ENCODE peak calls at places on chromosomes 6 and 20, in seven cellular contexts. One of them, this sample, is unnamed.

GRCh38 chr6:39686980-39687379 is 38.2 kb downstream of the KIF6 start:
- DNase-seq in mesothelial cell of epicardium: no peak
- DNase-seq in naive thymus-derived CD8-positive, alpha-beta T cell: no peak
- DNase-seq in stomach: no peak
- DNase-seq in stimulated activated CD4-positive, alpha-beta T cell treated with anti-CD3 and anti-CD28 coated beads, Interleukin-4, amount 100 ng/mL, for 48 hours: no peak
- DNase-seq in effector memory CD8-positive, alpha-beta T cell: no peak
- DNase-seq in nucleus accumbens: no peak
- DNase-seq in this sample: no peak

GRCh38 chr6:120410586-120410985 is 923.7 kb downstream of the TBC1D32 start:
- DNase-seq in mesothelial cell of epicardium: no peak
- DNase-seq in naive thymus-derived CD8-positive, alpha-beta T cell: no peak
- DNase-seq in stomach: no peak
- DNase-seq in stimulated activated CD4-positive, alpha-beta T cell treated with anti-CD3 and anti-CD28 coated beads, Interleukin-4, amount 100 ng/mL, for 48 hours: no peak
- DNase-seq in effector memory CD8-positive, alpha-beta T cell: no peak
- DNase-seq in nucleus accumbens: no peak
- DNase-seq in this sample: no peak

GRCh38 chr20:21548390-21549035 is 34.6 kb upstream of the NKX2-2 start:
- DNase-seq in mesothelial cell of epicardium: no peak
- DNase-seq in naive thymus-derived CD8-positive, alpha-beta T cell: peak
- DNase-seq in stomach: no peak
- DNase-seq in stimulated activated CD4-positive, alpha-beta T cell treated with anti-CD3 and anti-CD28 coated beads, Interleukin-4, amount 100 ng/mL, for 48 hours: no peak
- DNase-seq in effector memory CD8-positive, alpha-beta T cell: no peak
- DNase-seq in nucleus accumbens: no peak
- DNase-seq in this sample: no peak

GRCh38 chr6:142387997-142388815 is 86.4 kb downstream of the ADGRG6 start:
- DNase-seq in mesothelial cell of epicardium: no peak
- DNase-seq in naive thymus-derived CD8-positive, alpha-beta T cell: no peak
- DNase-seq in stomach: no peak
- DNase-seq in stimulated activated CD4-positive, alpha-beta T cell treated with anti-CD3 and anti-CD28 coated beads, Interleukin-4, amount 100 ng/mL, for 48 hours: no peak
- DNase-seq in effector memory CD8-positive, alpha-beta T cell: no peak
- DNase-seq in nucleus accumbens: no peak
- DNase-seq in this sample: no peak

GRCh38 chr6:35085359-35086281 is 55.5 kb downstream of the TCP11 start:
- DNase-seq in mesothelial cell of epicardium: no peak
- DNase-seq in naive thymus-derived CD8-positive, alpha-beta T cell: no peak
- DNase-seq in stomach: no peak
- DNase-seq in stimulated activated CD4-positive, alpha-beta T cell treated with anti-CD3 and anti-CD28 coated beads, Interleukin-4, amount 100 ng/mL, for 48 hours: no peak
- DNase-seq in effector memory CD8-positive, alpha-beta T cell: no peak
- DNase-seq in nucleus accumbens: no peak
- DNase-seq in this sample: no peak

GRCh38 chr6:42388046-42388445 is 63.7 kb downstream of the TRERF1 start:
- DNase-seq in mesothelial cell of epicardium: no peak
- DNase-seq in naive thymus-derived CD8-positive, alpha-beta T cell: no peak
- DNase-seq in stomach: no peak
- DNase-seq in stimulated activated CD4-positive, alpha-beta T cell treated with anti-CD3 and anti-CD28 coated beads, Interleukin-4, amount 100 ng/mL, for 48 hours: no peak
- DNase-seq in effector memory CD8-positive, alpha-beta T cell: no peak
- DNase-seq in nucleus accumbens: no peak
- DNase-seq in this sample: no peak

GRCh38 chr6:39321761-39322160 is 741 bp downstream of the KCNK16 start:
- DNase-seq in mesothelial cell of epicardium: no peak
- DNase-seq in naive thymus-derived CD8-positive, alpha-beta T cell: no peak
- DNase-seq in stomach: no peak
- DNase-seq in stimulated activated CD4-positive, alpha-beta T cell treated with anti-CD3 and anti-CD28 coated beads, Interleukin-4, amount 100 ng/mL, for 48 hours: no peak
- DNase-seq in effector memory CD8-positive, alpha-beta T cell: no peak
- DNase-seq in nucleus accumbens: no peak
- DNase-seq in this sample: no peak

GRCh38 chr20:35085477-35086225 is 7.0 kb downstream of the TRPC4AP start:
- DNase-seq in mesothelial cell of epicardium: no peak
- DNase-seq in naive thymus-derived CD8-positive, alpha-beta T cell: no peak
- DNase-seq in stomach: no peak
- DNase-seq in stimulated activated CD4-positive, alpha-beta T cell treated with anti-CD3 and anti-CD28 coated beads, Interleukin-4, amount 100 ng/mL, for 48 hours: no peak
- DNase-seq in effector memory CD8-positive, alpha-beta T cell: no peak
- DNase-seq in nucleus accumbens: no peak
- DNase-seq in this sample: no peak

GRCh38 chr6:5525209-5525608 is 263.9 kb downstream of the FARS2 start:
- DNase-seq in mesothelial cell of epicardium: no peak
- DNase-seq in naive thymus-derived CD8-positive, alpha-beta T cell: no peak
- DNase-seq in stomach: no peak
- DNase-seq in stimulated activated CD4-positive, alpha-beta T cell treated with anti-CD3 and anti-CD28 coated beads, Interleukin-4, amount 100 ng/mL, for 48 hours: no peak
- DNase-seq in effector memory CD8-positive, alpha-beta T cell: no peak
- DNase-seq in nucleus accumbens: no peak
- DNase-seq in this sample: no peak

GRCh38 chr6:127547215-127547614 is 28.1 kb upstream of the MTCL3 start:
- DNase-seq in mesothelial cell of epicardium: no peak
- DNase-seq in naive thymus-derived CD8-positive, alpha-beta T cell: no peak
- DNase-seq in stomach: no peak
- DNase-seq in stimulated activated CD4-positive, alpha-beta T cell treated with anti-CD3 and anti-CD28 coated beads, Interleukin-4, amount 100 ng/mL, for 48 hours: no peak
- DNase-seq in effector memory CD8-positive, alpha-beta T cell: no peak
- DNase-seq in nucleus accumbens: no peak
- DNase-seq in this sample: no peak

GRCh38 chr6:2560903-2561698 is 189.6 kb downstream of the MYLK4 start:
- DNase-seq in mesothelial cell of epicardium: no peak
- DNase-seq in naive thymus-derived CD8-positive, alpha-beta T cell: no peak
- DNase-seq in stomach: no peak
- DNase-seq in stimulated activated CD4-positive, alpha-beta T cell treated with anti-CD3 and anti-CD28 coated beads, Interleukin-4, amount 100 ng/mL, for 48 hours: no peak
- DNase-seq in effector memory CD8-positive, alpha-beta T cell: no peak
- DNase-seq in nucleus accumbens: no peak
- DNase-seq in this sample: no peak

GRCh38 chr20:53322651-53323050 is 271.0 kb downstream of the ZNF217 start:
- DNase-seq in mesothelial cell of epicardium: no peak
- DNase-seq in naive thymus-derived CD8-positive, alpha-beta T cell: no peak
- DNase-seq in stomach: no peak
- DNase-seq in stimulated activated CD4-positive, alpha-beta T cell treated with anti-CD3 and anti-CD28 coated beads, Interleukin-4, amount 100 ng/mL, for 48 hours: peak
- DNase-seq in effector memory CD8-positive, alpha-beta T cell: no peak
- DNase-seq in nucleus accumbens: no peak
- DNase-seq in this sample: no peak

GRCh38 chr20:35302421-35303335 is 10.5 kb upstream of the FAM83C start:
- DNase-seq in mesothelial cell of epicardium: no peak
- DNase-seq in naive thymus-derived CD8-positive, alpha-beta T cell: no peak
- DNase-seq in stomach: no peak
- DNase-seq in stimulated activated CD4-positive, alpha-beta T cell treated with anti-CD3 and anti-CD28 coated beads, Interleukin-4, amount 100 ng/mL, for 48 hours: no peak
- DNase-seq in effector memory CD8-positive, alpha-beta T cell: no peak
- DNase-seq in nucleus accumbens: no peak
- DNase-seq in this sample: no peak

GRCh38 chr6:1187293-1188131 is 124.4 kb upstream of the FOXQ1 start:
- DNase-seq in mesothelial cell of epicardium: no peak
- DNase-seq in naive thymus-derived CD8-positive, alpha-beta T cell: no peak
- DNase-seq in stomach: no peak
- DNase-seq in stimulated activated CD4-positive, alpha-beta T cell treated with anti-CD3 and anti-CD28 coated beads, Interleukin-4, amount 100 ng/mL, for 48 hours: no peak
- DNase-seq in effector memory CD8-positive, alpha-beta T cell: no peak
- DNase-seq in nucleus accumbens: no peak
- DNase-seq in this sample: no peak

GRCh38 chr6:33958208-33958862 is 154.5 kb upstream of the MLN start:
- DNase-seq in mesothelial cell of epicardium: no peak
- DNase-seq in naive thymus-derived CD8-positive, alpha-beta T cell: no peak
- DNase-seq in stomach: no peak
- DNase-seq in stimulated activated CD4-positive, alpha-beta T cell treated with anti-CD3 and anti-CD28 coated beads, Interleukin-4, amount 100 ng/mL, for 48 hours: no peak
- DNase-seq in effector memory CD8-positive, alpha-beta T cell: no peak
- DNase-seq in nucleus accumbens: no peak
- DNase-seq in this sample: no peak

GRCh38 chr20:33827629-33828325 is 16.6 kb downstream of the CHMP4B start:
- DNase-seq in mesothelial cell of epicardium: no peak
- DNase-seq in naive thymus-derived CD8-positive, alpha-beta T cell: no peak
- DNase-seq in stomach: no peak
- DNase-seq in stimulated activated CD4-positive, alpha-beta T cell treated with anti-CD3 and anti-CD28 coated beads, Interleukin-4, amount 100 ng/mL, for 48 hours: no peak
- DNase-seq in effector memory CD8-positive, alpha-beta T cell: no peak
- DNase-seq in nucleus accumbens: no peak
- DNase-seq in this sample: no peak

GRCh38 chr6:98827295-98828159 is 6.8 kb upstream of the POU3F2 start:
- DNase-seq in mesothelial cell of epicardium: no peak
- DNase-seq in naive thymus-derived CD8-positive, alpha-beta T cell: no peak
- DNase-seq in stomach: no peak
- DNase-seq in stimulated activated CD4-positive, alpha-beta T cell treated with anti-CD3 and anti-CD28 coated beads, Interleukin-4, amount 100 ng/mL, for 48 hours: no peak
- DNase-seq in effector memory CD8-positive, alpha-beta T cell: no peak
- DNase-seq in nucleus accumbens: no peak
- DNase-seq in this sample: no peak

GRCh38 chr6:8707956-8708772 is 272.8 kb upstream of the SLC35B3 start:
- DNase-seq in mesothelial cell of epicardium: no peak
- DNase-seq in naive thymus-derived CD8-positive, alpha-beta T cell: no peak
- DNase-seq in stomach: peak
- DNase-seq in stimulated activated CD4-positive, alpha-beta T cell treated with anti-CD3 and anti-CD28 coated beads, Interleukin-4, amount 100 ng/mL, for 48 hours: no peak
- DNase-seq in effector memory CD8-positive, alpha-beta T cell: no peak
- DNase-seq in nucleus accumbens: no peak
- DNase-seq in this sample: no peak

GRCh38 chr20:31815408-31816188 is 3.6 kb upstream of the MYLK2 start:
- DNase-seq in mesothelial cell of epicardium: no peak
- DNase-seq in naive thymus-derived CD8-positive, alpha-beta T cell: no peak
- DNase-seq in stomach: no peak
- DNase-seq in stimulated activated CD4-positive, alpha-beta T cell treated with anti-CD3 and anti-CD28 coated beads, Interleukin-4, amount 100 ng/mL, for 48 hours: no peak
- DNase-seq in effector memory CD8-positive, alpha-beta T cell: no peak
- DNase-seq in nucleus accumbens: no peak
- DNase-seq in this sample: no peak

GRCh38 chr6:11494786-11495564 is 42.6 kb upstream of the TMEM170B start:
- DNase-seq in mesothelial cell of epicardium: no peak
- DNase-seq in naive thymus-derived CD8-positive, alpha-beta T cell: no peak
- DNase-seq in stomach: no peak
- DNase-seq in stimulated activated CD4-positive, alpha-beta T cell treated with anti-CD3 and anti-CD28 coated beads, Interleukin-4, amount 100 ng/mL, for 48 hours: no peak
- DNase-seq in effector memory CD8-positive, alpha-beta T cell: no peak
- DNase-seq in nucleus accumbens: no peak
- DNase-seq in this sample: no peak

GRCh38 chr6:134630468-134631180 is 312.7 kb upstream of the SGK1 start:
- DNase-seq in mesothelial cell of epicardium: no peak
- DNase-seq in naive thymus-derived CD8-positive, alpha-beta T cell: no peak
- DNase-seq in stomach: no peak
- DNase-seq in stimulated activated CD4-positive, alpha-beta T cell treated with anti-CD3 and anti-CD28 coated beads, Interleukin-4, amount 100 ng/mL, for 48 hours: no peak
- DNase-seq in effector memory CD8-positive, alpha-beta T cell: no peak
- DNase-seq in nucleus accumbens: no peak
- DNase-seq in this sample: no peak

GRCh38 chr6:35038076-35038475 is 103.1 kb downstream of the TCP11 start:
- DNase-seq in mesothelial cell of epicardium: no peak
- DNase-seq in naive thymus-derived CD8-positive, alpha-beta T cell: no peak
- DNase-seq in stomach: no peak
- DNase-seq in stimulated activated CD4-positive, alpha-beta T cell treated with anti-CD3 and anti-CD28 coated beads, Interleukin-4, amount 100 ng/mL, for 48 hours: no peak
- DNase-seq in effector memory CD8-positive, alpha-beta T cell: no peak
- DNase-seq in nucleus accumbens: no peak
- DNase-seq in this sample: no peak

GRCh38 chr20:49594929-49595311 is 27.0 kb upstream of the PTGIS start:
- DNase-seq in mesothelial cell of epicardium: no peak
- DNase-seq in naive thymus-derived CD8-positive, alpha-beta T cell: no peak
- DNase-seq in stomach: no peak
- DNase-seq in stimulated activated CD4-positive, alpha-beta T cell treated with anti-CD3 and anti-CD28 coated beads, Interleukin-4, amount 100 ng/mL, for 48 hours: no peak
- DNase-seq in effector memory CD8-positive, alpha-beta T cell: no peak
- DNase-seq in nucleus accumbens: no peak
- DNase-seq in this sample: no peak

GRCh38 chr6:3568396-3569082 is 111.7 kb upstream of the SLC22A23 start:
- DNase-seq in mesothelial cell of epicardium: no peak
- DNase-seq in naive thymus-derived CD8-positive, alpha-beta T cell: no peak
- DNase-seq in stomach: no peak
- DNase-seq in stimulated activated CD4-positive, alpha-beta T cell treated with anti-CD3 and anti-CD28 coated beads, Interleukin-4, amount 100 ng/mL, for 48 hours: no peak
- DNase-seq in effector memory CD8-positive, alpha-beta T cell: no peak
- DNase-seq in nucleus accumbens: no peak
- DNase-seq in this sample: no peak

GRCh38 chr6:110044093-110044492 is 66.0 kb downstream of the GPR6 start:
- DNase-seq in mesothelial cell of epicardium: no peak
- DNase-seq in naive thymus-derived CD8-positive, alpha-beta T cell: no peak
- DNase-seq in stomach: no peak
- DNase-seq in stimulated activated CD4-positive, alpha-beta T cell treated with anti-CD3 and anti-CD28 coated beads, Interleukin-4, amount 100 ng/mL, for 48 hours: no peak
- DNase-seq in effector memory CD8-positive, alpha-beta T cell: no peak
- DNase-seq in nucleus accumbens: no peak
- DNase-seq in this sample: no peak

GRCh38 chr20:9119776-9120175 is 50.9 kb downstream of the PLCB4 start:
- DNase-seq in mesothelial cell of epicardium: no peak
- DNase-seq in naive thymus-derived CD8-positive, alpha-beta T cell: no peak
- DNase-seq in stomach: peak
- DNase-seq in stimulated activated CD4-positive, alpha-beta T cell treated with anti-CD3 and anti-CD28 coated beads, Interleukin-4, amount 100 ng/mL, for 48 hours: no peak
- DNase-seq in effector memory CD8-positive, alpha-beta T cell: no peak
- DNase-seq in nucleus accumbens: no peak
- DNase-seq in this sample: no peak

This sample was measured in progenitor cell of endocrine pancreas.